ENCODE peak calls at places on chromosomes 13 and 19, in four cellular contexts. W is CD4-positive, alpha-beta T cell; B is lower leg skin; Q is foreskin fibroblast. S is an unnamed sample.

GRCh38 chr13:21683034-21683733 is 12.3 kb downstream of the FGF9 start:
- DNase-seq in Q (peak), W (no peak), B (no peak), S (no peak)

GRCh38 chr19:3042545-3043267 is 13.6 kb upstream of the TLE2 start:
- DNase-seq in Q (peak), W (no peak), B (no peak), S (no peak)

GRCh38 chr13:113781571-113781970 is 22.5 kb downstream of the TMEM255B start:
- DNase-seq in B (no peak), W (no peak), Q (no peak), S (no peak)

GRCh38 chr19:48290341-48290922 is 20.6 kb downstream of the ZNF114 start:
- DNase-seq in W (no peak), Q (peak), B (no peak), S (peak)

GRCh38 chr13:47437411-47437810 is 540.6 kb upstream of the HTR2A start:
- DNase-seq in W (no peak), Q (peak), B (no peak), S (no peak)

GRCh38 chr13:112793545-112794445 is 104.0 kb downstream of the ATP11A start:
- DNase-seq in B (no peak), Q (no peak), W (no peak), S (no peak)

GRCh38 chr19:8569066-8569761 is 8.0 kb downstream of the MYO1F start:
- DNase-seq in B (peak), Q (peak), W (peak), S (peak)

GRCh38 chr13:98556968-98557591 is 19.8 kb downstream of the STK24 start:
- DNase-seq in W (peak), B (no peak), Q (no peak), S (no peak)

GRCh38 chr13:31119526-31119925 is 42.2 kb downstream of the HSPH1 start:
- DNase-seq in Q (no peak), W (no peak), B (no peak), S (no peak)

GRCh38 chr13:113129921-113130750 is 7.5 kb downstream of the F10 start:
- DNase-seq in W (no peak), B (no peak), Q (no peak), S (no peak)

GRCh38 chr19:29871143-29871542 is 59.4 kb downstream of the CCNE1 start:
- DNase-seq in B (no peak), W (no peak), Q (no peak), S (no peak)

GRCh38 chr13:60019119-60019993 is 144.4 kb downstream of the DIAPH3 start:
- DNase-seq in B (no peak), W (no peak), Q (peak), S (peak)

GRCh38 chr19:41915248-41916032 is 12.8 kb downstream of the ERFL start:
- DNase-seq in B (no peak), W (no peak), Q (no peak), S (no peak)

GRCh38 chr19:29873024-29873800 is 61.4 kb downstream of the CCNE1 start:
- DNase-seq in W (peak), B (no peak), Q (peak), S (peak)

GRCh38 chr13:47999973-48000372 is 1.1 kb downstream of the SUCLA2 start:
- DNase-seq in B (no peak), W (no peak), Q (no peak), S (no peak)

GRCh38 chr13:47408546-47409319 is 511.9 kb upstream of the HTR2A start:
- DNase-seq in Q (peak), B (no peak), W (no peak), S (no peak)

GRCh38 chr13:38366954-38367645 is 17.4 kb downstream of the UFM1 start:
- DNase-seq in W (no peak), Q (peak), B (no peak), S (no peak)

GRCh38 chr13:113204378-113204734 is 4.1 kb downstream of the PCID2 start:
- DNase-seq in W (no peak), B (no peak), Q (no peak), S (no peak)

GRCh38 chr13:46553521-46553885 is 533 bp downstream of the LRCH1 start:
- DNase-seq in Q (no peak), B (peak), W (no peak), S (no peak)

GRCh38 chr19:40862785-40863184 is 12.5 kb upstream of the CYP2A6 start:
- DNase-seq in B (no peak), W (no peak), Q (peak), S (no peak)

GRCh38 chr13:52348081-52348480 is 57.9 kb downstream of the THSD1 start:
- DNase-seq in Q (peak), W (no peak), B (no peak), S (no peak)

GRCh38 chr19:17553256-17553655 is 2.2 kb upstream of the COLGALT1 start:
- DNase-seq in B (peak), Q (peak), W (no peak), S (no peak)

GRCh38 chr13:85512421-85512820 is 286.8 kb downstream of the SLITRK6 start:
- DNase-seq in W (no peak), Q (no peak), B (no peak), S (no peak)

GRCh38 chr19:2464389-2464788 is 7.6 kb upstream of the LMNB2 start:
- DNase-seq in W (no peak), Q (peak), B (no peak), S (no peak)

GRCh38 chr13:58625703-58626389 is 994.3 kb downstream of the PCDH17 start:
- DNase-seq in Q (no peak), B (no peak), W (no peak), S (no peak)

GRCh38 chr13:47508518-47509228 is 492.4 kb downstream of the SUCLA2 start:
- DNase-seq in Q (peak), B (no peak), W (no peak), S (no peak)

GRCh38 chr19:15636026-15636425 is 4.7 kb upstream of the CYP4F3 start:
- DNase-seq in Q (no peak), W (no peak), B (no peak), S (no peak)

GRCh38 chr13:33194820-33195692 is 90.5 kb downstream of the STARD13 start:
- DNase-seq in B (no peak), Q (peak), W (no peak), S (peak)

GRCh38 chr19:40523322-40524047 is 53.2 kb upstream of the SHKBP1 start:
- DNase-seq in B (peak), Q (peak), W (peak), S (peak)

GRCh38 chr19:35352177-35352447 is 4.4 kb downstream of the FFAR1 start:
- DNase-seq in B (no peak), W (no peak), Q (no peak), S (no peak)

GRCh38 chr13:27401210-27401609 is 23.2 kb upstream of the GTF3A start:
- DNase-seq in Q (no peak), W (no peak), B (no peak), S (no peak)

GRCh38 chr19:45184115-45184514 is 5.5 kb downstream of the BLOC1S3 start:
- DNase-seq in B (no peak), W (no peak), Q (no peak), S (no peak)

GRCh38 chr19:4449022-4449825 is 8.4 kb downstream of the UBXN6 start:
- DNase-seq in B (no peak), W (no peak), Q (no peak), S (no peak)
- TF ChIP-seq CTCF in B (no peak), W (no peak), Q (no peak), S (no peak)

GRCh38 chr19:56837892-56838679 is 2.4 kb downstream of the PEG3 start:
- DNase-seq in B (peak), W (no peak), Q (peak), S (peak)
- TF ChIP-seq CTCF in B (no peak), W (no peak), Q (no peak), S (no peak)

GRCh38 chr19:19169236-19170052 is 619 bp downstream of the MEF2B start:
- DNase-seq in B (no peak), Q (no peak), W (no peak), S (no peak)
- TF ChIP-seq CTCF in B (no peak), Q (no peak), W (no peak), S (no peak)

GRCh38 chr19:10517361-10517759 is at the start of gene S1PR5:
- DNase-seq in B (no peak), W (no peak), Q (no peak), S (peak)
- TF ChIP-seq CTCF in B (no peak), W (no peak), Q (no peak), S (no peak)

GRCh38 chr19:49639401-49640112 is 386 bp downstream of the RRAS start:
- DNase-seq in W (no peak), B (peak), Q (no peak), S (no peak)
- TF ChIP-seq CTCF in W (no peak), B (no peak), Q (no peak), S (no peak)

GRCh38 chr13:37001921-37002250 is 1.3 kb downstream of the EXOSC8 start:
- DNase-seq in Q (no peak), B (no peak), W (no peak), S (no peak)

GRCh38 chr13:36998624-36999041 is 507 bp downstream of the ALG5 start:
- DNase-seq in B (peak), Q (peak), W (peak), S (no peak)

GRCh38 chr13:36997716-36998427 is 1.3 kb downstream of the ALG5 start:
- DNase-seq in Q (peak), W (no peak), B (no peak), S (no peak)

DNA sequence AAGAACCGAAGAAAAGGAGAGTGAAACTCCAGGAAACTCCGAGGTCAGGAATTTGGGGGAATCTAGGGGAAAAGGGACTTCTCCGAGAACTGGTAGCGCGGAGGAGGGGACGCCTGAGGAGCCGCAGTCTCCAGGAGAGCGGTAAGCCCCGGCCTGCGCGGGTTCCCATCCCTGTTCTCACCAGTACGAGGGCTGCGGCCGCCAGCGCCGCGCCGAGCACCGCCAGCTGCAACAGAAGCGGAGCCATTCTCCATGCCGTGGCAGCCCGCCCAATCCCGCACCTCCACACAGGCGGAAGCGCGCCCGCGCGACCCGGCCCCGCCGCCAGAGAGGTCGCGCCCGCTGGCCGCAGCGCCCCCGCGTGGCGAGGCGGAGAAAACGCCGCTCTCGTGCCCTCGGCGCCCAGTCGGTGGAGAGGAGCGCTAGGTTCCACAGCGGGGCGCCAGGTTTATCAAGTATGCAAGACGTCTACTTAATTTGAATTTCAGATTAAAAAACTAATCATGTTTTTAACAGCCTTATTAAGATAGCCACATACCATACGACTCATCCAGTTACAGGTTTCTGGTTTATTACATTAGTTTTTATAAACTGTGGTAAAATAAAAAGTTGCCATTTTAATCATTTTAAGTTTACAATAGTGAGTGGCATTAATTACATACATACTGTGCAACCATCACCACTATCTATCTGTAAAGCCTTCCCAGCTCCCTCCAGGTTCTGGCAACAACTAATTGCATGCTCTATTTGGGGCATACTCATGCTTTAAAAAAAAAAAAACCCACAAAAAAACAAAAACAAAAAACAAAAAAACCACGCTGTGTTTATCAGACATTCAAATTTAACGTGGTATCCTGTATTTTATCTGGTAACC is at the start of gene ALG5:
- DNase-seq in W (peak), B (peak), Q (peak), S (peak)
- TF ChIP-seq CTCF in W (peak), B (no peak), Q (peak), S (peak)

S was measured in GM13976.